ENCODE peak calls at places on chromosomes 5 and 9, in eight cellular contexts. One of them, this sample, is unnamed.

GRCh38 chr9:81825831-81826540 is 102.2 kb upstream of the SPATA31D4 start:
- DNase-seq in H1: no peak
- DNase-seq in mesendoderm: peak
- DNase-seq in mesenchymal stem cell: no peak
- DNase-seq in kidney: no peak
- DNase-seq in left ventricle myocardium inferior: no peak
- DNase-seq in sigmoid colon: no peak
- DNase-seq in SJSA1: peak
- DNase-seq in this sample: no peak

GRCh38 chr5:122882836-122883235 is 37.4 kb downstream of the SNX24 start:
- DNase-seq in H1: no peak
- DNase-seq in mesendoderm: no peak
- DNase-seq in mesenchymal stem cell: peak
- DNase-seq in kidney: no peak
- DNase-seq in left ventricle myocardium inferior: no peak
- DNase-seq in sigmoid colon: no peak
- DNase-seq in SJSA1: no peak
- DNase-seq in this sample: peak

GRCh38 chr9:6563036-6563435 is 82.5 kb downstream of the GLDC start:
- DNase-seq in H1: no peak
- DNase-seq in mesendoderm: no peak
- DNase-seq in mesenchymal stem cell: no peak
- DNase-seq in kidney: no peak
- DNase-seq in left ventricle myocardium inferior: no peak
- DNase-seq in sigmoid colon: no peak
- DNase-seq in SJSA1: no peak
- DNase-seq in this sample: no peak

GRCh38 chr5:141960018-141960417 is 2.0 kb upstream of the PCDH12 start:
- DNase-seq in H1: no peak
- DNase-seq in mesendoderm: peak
- DNase-seq in mesenchymal stem cell: no peak
- DNase-seq in kidney: no peak
- DNase-seq in left ventricle myocardium inferior: no peak
- DNase-seq in sigmoid colon: no peak
- DNase-seq in SJSA1: no peak
- DNase-seq in this sample: no peak

GRCh38 chr5:38931731-38932130 is 85.9 kb downstream of the OSMR start:
- DNase-seq in H1: no peak
- DNase-seq in mesendoderm: no peak
- DNase-seq in mesenchymal stem cell: no peak
- DNase-seq in kidney: no peak
- DNase-seq in left ventricle myocardium inferior: no peak
- DNase-seq in sigmoid colon: no peak
- DNase-seq in SJSA1: no peak
- DNase-seq in this sample: no peak

GRCh38 chr9:22483528-22484060 is 37.0 kb downstream of the DMRTA1 start:
- DNase-seq in H1: peak
- DNase-seq in mesendoderm: no peak
- DNase-seq in mesenchymal stem cell: no peak
- DNase-seq in kidney: no peak
- DNase-seq in left ventricle myocardium inferior: no peak
- DNase-seq in sigmoid colon: no peak
- DNase-seq in SJSA1: no peak
- DNase-seq in this sample: no peak

GRCh38 chr5:69217154-69217731 is 17.4 kb upstream of the CDK7 start:
- DNase-seq in H1: no peak
- DNase-seq in mesendoderm: no peak
- DNase-seq in mesenchymal stem cell: no peak
- DNase-seq in kidney: no peak
- DNase-seq in left ventricle myocardium inferior: peak
- DNase-seq in sigmoid colon: no peak
- DNase-seq in SJSA1: no peak
- DNase-seq in this sample: no peak

GRCh38 chr9:138022121-138022741 is 144.6 kb downstream of the CACNA1B start:
- DNase-seq in H1: peak
- DNase-seq in mesendoderm: peak
- DNase-seq in mesenchymal stem cell: no peak
- DNase-seq in kidney: no peak
- DNase-seq in left ventricle myocardium inferior: no peak
- DNase-seq in sigmoid colon: peak
- DNase-seq in SJSA1: no peak
- DNase-seq in this sample: peak

GRCh38 chr9:35051069-35051967 is 21.1 kb downstream of the VCP start:
- DNase-seq in H1: no peak
- DNase-seq in mesendoderm: peak
- DNase-seq in mesenchymal stem cell: peak
- DNase-seq in kidney: no peak
- DNase-seq in left ventricle myocardium inferior: peak
- DNase-seq in sigmoid colon: no peak
- DNase-seq in SJSA1: peak
- DNase-seq in this sample: peak

GRCh38 chr5:169149317-169149716 is 151.6 kb downstream of the SLIT3 start:
- DNase-seq in H1: no peak
- DNase-seq in mesendoderm: peak
- DNase-seq in mesenchymal stem cell: no peak
- DNase-seq in kidney: no peak
- DNase-seq in left ventricle myocardium inferior: no peak
- DNase-seq in sigmoid colon: no peak
- DNase-seq in SJSA1: no peak
- DNase-seq in this sample: no peak

GRCh38 chr9:19703702-19704101 is 85.1 kb downstream of the SLC24A2 start:
- DNase-seq in H1: no peak
- DNase-seq in mesendoderm: no peak
- DNase-seq in mesenchymal stem cell: no peak
- DNase-seq in kidney: no peak
- DNase-seq in left ventricle myocardium inferior: no peak
- DNase-seq in sigmoid colon: no peak
- DNase-seq in SJSA1: no peak
- DNase-seq in this sample: no peak

GRCh38 chr9:127203501-127204327 is 60.9 kb upstream of the GARNL3 start:
- DNase-seq in H1: no peak
- DNase-seq in mesendoderm: no peak
- DNase-seq in mesenchymal stem cell: no peak
- DNase-seq in kidney: peak
- DNase-seq in left ventricle myocardium inferior: peak
- DNase-seq in sigmoid colon: no peak
- DNase-seq in SJSA1: no peak
- DNase-seq in this sample: no peak

GRCh38 chr9:127200106-127200862 is 64.3 kb upstream of the GARNL3 start:
- DNase-seq in H1: no peak
- DNase-seq in mesendoderm: no peak
- DNase-seq in mesenchymal stem cell: no peak
- DNase-seq in kidney: peak
- DNase-seq in left ventricle myocardium inferior: peak
- DNase-seq in sigmoid colon: no peak
- DNase-seq in SJSA1: no peak
- DNase-seq in this sample: no peak

GRCh38 chr9:127202461-127203139 is 62.0 kb upstream of the GARNL3 start:
- DNase-seq in H1: no peak
- DNase-seq in mesendoderm: peak
- DNase-seq in mesenchymal stem cell: no peak
- DNase-seq in kidney: peak
- DNase-seq in left ventricle myocardium inferior: peak
- DNase-seq in sigmoid colon: no peak
- DNase-seq in SJSA1: no peak
- DNase-seq in this sample: no peak

GRCh38 chr9:127201071-127201541 is 63.5 kb upstream of the GARNL3 start:
- DNase-seq in H1: no peak
- DNase-seq in mesendoderm: no peak
- DNase-seq in mesenchymal stem cell: no peak
- DNase-seq in kidney: peak
- DNase-seq in left ventricle myocardium inferior: peak
- DNase-seq in sigmoid colon: no peak
- DNase-seq in SJSA1: no peak
- DNase-seq in this sample: no peak

GRCh38 chr9:127201731-127202130 is 62.8 kb upstream of the GARNL3 start:
- DNase-seq in H1: no peak
- DNase-seq in mesendoderm: no peak
- DNase-seq in mesenchymal stem cell: no peak
- DNase-seq in kidney: peak
- DNase-seq in left ventricle myocardium inferior: peak
- DNase-seq in sigmoid colon: no peak
- DNase-seq in SJSA1: no peak
- DNase-seq in this sample: no peak
- H3K27ac ChIP-seq in H1: no peak
- H3K27ac ChIP-seq in mesendoderm: no peak
- H3K27ac ChIP-seq in mesenchymal stem cell: no peak
- H3K27ac ChIP-seq in kidney: no peak
- H3K27ac ChIP-seq in left ventricle myocardium inferior: no peak
- H3K27ac ChIP-seq in sigmoid colon: no peak
- H3K27ac ChIP-seq in SJSA1: no peak
- H3K27ac ChIP-seq in this sample: no peak

GRCh38 chr9:105290401-105290800 is 46.0 kb downstream of the SLC44A1 start:
- DNase-seq in H1: no peak
- DNase-seq in mesendoderm: no peak
- DNase-seq in mesenchymal stem cell: peak
- DNase-seq in kidney: no peak
- DNase-seq in left ventricle myocardium inferior: no peak
- DNase-seq in sigmoid colon: no peak
- DNase-seq in SJSA1: no peak
- DNase-seq in this sample: peak
- H3K27ac ChIP-seq in H1: peak
- H3K27ac ChIP-seq in mesendoderm: no peak
- H3K27ac ChIP-seq in mesenchymal stem cell: no peak
- H3K27ac ChIP-seq in kidney: no peak
- H3K27ac ChIP-seq in left ventricle myocardium inferior: no peak
- H3K27ac ChIP-seq in sigmoid colon: no peak
- H3K27ac ChIP-seq in SJSA1: no peak
- H3K27ac ChIP-seq in this sample: peak

DNA sequence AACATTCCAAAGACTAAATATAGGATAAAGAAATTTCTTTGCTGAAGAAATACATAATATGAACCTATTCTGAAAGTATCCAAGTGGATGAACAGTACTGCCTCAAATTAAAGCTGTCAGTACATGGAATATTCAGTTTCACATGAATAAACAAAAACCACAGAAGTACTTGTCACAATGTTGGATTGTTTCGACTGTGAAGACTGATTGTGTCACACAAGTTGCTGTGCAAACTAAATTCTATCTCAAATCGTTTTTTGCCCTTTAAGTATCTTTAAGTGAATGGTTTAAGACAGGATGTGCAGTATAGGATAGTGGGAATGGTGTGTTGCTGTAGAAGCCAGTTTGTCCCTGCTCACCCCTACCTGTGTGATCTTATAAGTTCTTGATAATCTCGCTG is 137.4 kb upstream of the OTULINL start:
- DNase-seq in H1: no peak
- DNase-seq in mesendoderm: no peak
- DNase-seq in mesenchymal stem cell: peak
- DNase-seq in kidney: no peak
- DNase-seq in left ventricle myocardium inferior: no peak
- DNase-seq in sigmoid colon: no peak
- DNase-seq in SJSA1: no peak
- DNase-seq in this sample: no peak
- H3K27ac ChIP-seq in H1: no peak
- H3K27ac ChIP-seq in mesendoderm: peak
- H3K27ac ChIP-seq in mesenchymal stem cell: peak
- H3K27ac ChIP-seq in kidney: no peak
- H3K27ac ChIP-seq in left ventricle myocardium inferior: peak
- H3K27ac ChIP-seq in sigmoid colon: peak
- H3K27ac ChIP-seq in SJSA1: peak
- H3K27ac ChIP-seq in this sample: no peak

GRCh38 chr9:68705636-68706578 is 867 bp downstream of the PIP5K1B start:
- DNase-seq in H1: no peak
- DNase-seq in mesendoderm: peak
- DNase-seq in mesenchymal stem cell: peak
- DNase-seq in kidney: peak
- DNase-seq in left ventricle myocardium inferior: peak
- DNase-seq in sigmoid colon: peak
- DNase-seq in SJSA1: no peak
- DNase-seq in this sample: peak
- H3K27ac ChIP-seq in H1: no peak
- H3K27ac ChIP-seq in mesendoderm: no peak
- H3K27ac ChIP-seq in mesenchymal stem cell: no peak
- H3K27ac ChIP-seq in kidney: peak
- H3K27ac ChIP-seq in left ventricle myocardium inferior: peak
- H3K27ac ChIP-seq in sigmoid colon: peak
- H3K27ac ChIP-seq in SJSA1: no peak
- H3K27ac ChIP-seq in this sample: no peak

This sample was measured in mammary epithelial cell.